ENCODE peak calls at places on chromosome X, in six cellular contexts. C is K562, V is HCT116, Y is H1, W is HepG2, H is GM12878. Z is an unnamed sample.

GRCh38 chrX:70301716-70302115 is 11.8 kb downstream of the KIF4A start:
- DNase-seq in C (no peak), V (no peak), Y (no peak), W (no peak), H (no peak), Z (peak; percentile 75)

GRCh38 chrX:80812176-80812575 is 2.5 kb upstream of the BRWD3 start:
- DNase-seq in C (no peak), V (no peak), Y (no peak), W (peak; percentile 18), H (no peak), Z (peak; percentile 1)

GRCh38 chrX:103941201-103941975 is 21.0 kb upstream of the TMSB15B start:
- DNase-seq in C (peak; percentile 25), V (no peak), Y (no peak), W (no peak), H (no peak), Z (peak; percentile 37)

GRCh38 chrX:111779582-111779981 is 96.4 kb upstream of the TRPC5OS start:
- DNase-seq in C (no peak), V (no peak), Y (no peak), W (no peak), H (no peak), Z (no peak)

GRCh38 chrX:151970661-151971060 is 3.8 kb downstream of the GABRE start:
- DNase-seq in C (no peak), V (no peak), Y (no peak), W (peak; percentile 90), H (no peak), Z (no peak)

GRCh38 chrX:63754141-63754859 is 30.7 kb downstream of the ARHGEF9 start:
- DNase-seq in C (no peak), V (no peak), Y (no peak), W (no peak), H (no peak), Z (peak; percentile 46)

GRCh38 chrX:40922307-40922706 is 162.9 kb upstream of the USP9X start:
- DNase-seq in C (peak; percentile 31), V (peak; percentile 56), Y (no peak), W (peak; percentile 45), H (no peak), Z (peak; percentile 76)

GRCh38 chrX:68355629-68355920 is 77.7 kb downstream of the OPHN1 start:
- DNase-seq in C (no peak), V (no peak), Y (no peak), W (peak; percentile 2), H (no peak), Z (no peak)

GRCh38 chrX:96791559-96791958 is 92.1 kb upstream of the RPA4 start:
- DNase-seq in C (no peak), V (no peak), Y (no peak), W (no peak), H (no peak), Z (no peak)

GRCh38 chrX:68912113-68912980 is 83.5 kb downstream of the EFNB1 start:
- DNase-seq in C (no peak), V (no peak), Y (no peak), W (no peak), H (no peak), Z (no peak)

GRCh38 chrX:148698221-148698620 is 197.8 kb downstream of the AFF2 start:
- DNase-seq in C (no peak), V (no peak), Y (no peak), W (no peak), H (no peak), Z (no peak)

GRCh38 chrX:79366888-79367749 is at the start of gene ITM2A:
- DNase-seq in C (peak; percentile 47), V (no peak), Y (peak; percentile 15), W (no peak), H (no peak), Z (peak; percentile 0)

GRCh38 chrX:54808109-54808604 is 612 bp downstream of the MAGED2 start:
- DNase-seq in C (peak; percentile 59), V (peak; percentile 6), Y (no peak), W (peak; percentile 2), H (no peak), Z (peak; percentile 58)

GRCh38 chrX:69761633-69762032 is 145.7 kb downstream of the EDA start:
- DNase-seq in C (no peak), V (no peak), Y (no peak), W (no peak), H (no peak), Z (no peak)

GRCh38 chrX:152245231-152245630 is 106.9 kb upstream of the MAGEA10 start:
- DNase-seq in C (no peak), V (no peak), Y (no peak), W (no peak), H (no peak), Z (no peak)

GRCh38 chrX:53374222-53374820 is 48.1 kb downstream of the SMC1A start:
- DNase-seq in C (peak; percentile 69), V (no peak), Y (no peak), W (no peak), H (no peak), Z (no peak)

GRCh38 chrX:123728554-123728953 is 4.3 kb downstream of the THOC2 start:
- DNase-seq in C (no peak), V (no peak), Y (no peak), W (no peak), H (no peak), Z (peak; percentile 1)

GRCh38 chrX:69277369-69277768 is 112.1 kb upstream of the PJA1 start:
- DNase-seq in C (no peak), V (no peak), Y (no peak), W (no peak), H (no peak), Z (no peak)

GRCh38 chrX:7144126-7144525 is 3.4 kb upstream of the STS start:
- DNase-seq in C (no peak), V (no peak), Y (no peak), W (no peak), H (no peak), Z (no peak)

GRCh38 chrX:118480172-118480571 is 15.4 kb upstream of the DOCK11 start:
- DNase-seq in C (no peak), V (no peak), Y (no peak), W (no peak), H (no peak), Z (no peak)

DNA sequence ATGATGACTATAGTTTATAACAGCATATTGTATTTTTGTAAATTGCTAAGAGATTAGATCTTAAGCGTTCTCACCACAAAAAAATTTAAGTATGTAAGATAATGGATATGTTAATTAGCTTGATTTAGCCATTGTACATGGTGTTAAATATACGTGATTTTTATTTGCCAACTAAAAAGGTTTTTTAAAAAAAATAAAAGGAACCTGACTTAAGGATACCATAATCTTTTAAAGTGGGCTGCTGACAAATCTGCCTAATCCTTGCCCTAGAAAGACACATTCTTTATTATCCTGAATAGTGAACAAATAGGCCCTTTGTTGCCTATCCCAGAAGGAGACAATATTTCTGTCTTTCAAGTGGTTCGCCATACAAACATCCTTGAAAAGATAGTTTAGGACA is 94.6 kb upstream of the FAM47C start:
- DNase-seq in C (no peak), V (no peak), Y (no peak), W (no peak), H (no peak), Z (no peak)
- TF ChIP-seq POLR2A in C (no peak), V (no peak), Y (no peak), W (no peak), H (no peak), Z (no peak)

DNA sequence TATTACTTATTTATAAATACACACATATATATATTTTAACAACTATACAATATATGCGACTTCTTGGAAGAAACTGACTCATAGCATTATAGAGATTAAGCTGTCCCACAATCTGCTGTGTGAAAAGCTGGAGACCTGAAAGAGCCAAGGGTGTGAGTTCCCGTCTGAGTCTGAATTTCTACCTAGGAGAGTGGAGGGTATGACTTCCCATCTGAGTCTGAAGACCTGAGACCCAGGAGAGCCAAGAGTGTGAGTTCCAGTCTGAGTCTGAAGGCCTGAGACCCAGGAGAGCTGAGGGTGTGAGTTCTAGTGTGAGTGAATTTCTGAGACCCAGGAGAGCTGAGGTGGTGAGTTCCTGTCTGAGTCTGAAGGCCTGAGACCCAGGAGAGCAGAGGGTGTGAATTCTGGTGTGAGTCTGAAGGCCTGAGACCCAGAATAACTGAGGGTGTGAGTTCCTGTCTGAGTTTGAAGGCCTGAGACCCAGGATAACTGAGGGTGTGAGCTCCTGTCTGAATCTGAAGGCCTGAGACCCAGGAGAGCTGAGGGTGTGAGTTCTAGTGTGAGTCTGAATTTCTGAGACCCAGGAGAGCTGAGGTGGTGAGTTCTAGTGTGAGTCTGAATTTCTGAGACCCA is 8.9 kb upstream of the P2RY8 start:
- DNase-seq in C (no peak), V (no peak), Y (no peak), W (no peak), H (no peak), Z (no peak)
- H3K9ac ChIP-seq in C (no peak overlapping the region), V (no peak overlapping the region), Y (no peak overlapping the region), W (no peak overlapping the region), H (no peak overlapping the region), Z (no peak overlapping the region)

GRCh38 chrX:136868283-136869055 is 12.1 kb downstream of the RBMX start:
- DNase-seq in C (no peak), V (no peak), Y (no peak), W (no peak), H (no peak), Z (no peak)

GRCh38 chrX:136865270-136866168 is 15.0 kb downstream of the RBMX start:
- DNase-seq in C (no peak), V (no peak), Y (no peak), W (no peak), H (no peak), Z (no peak)

GRCh38 chrX:136867096-136867491 is 13.4 kb downstream of the RBMX start:
- DNase-seq in C (no peak), V (no peak), Y (no peak), W (no peak), H (no peak), Z (no peak)

GRCh38 chrX:136867518-136867917 is 13.0 kb downstream of the RBMX start:
- DNase-seq in C (no peak), V (no peak), Y (no peak), W (no peak), H (no peak), Z (no peak)

GRCh38 chrX:136866337-136867095 is 14.0 kb downstream of the RBMX start:
- DNase-seq in C (no peak), V (no peak), Y (no peak), W (peak; percentile 14), H (no peak), Z (no peak)
- TF ChIP-seq POLR2AphosphoS5 in C (peak; percentile 30), V (no peak), Y (peak; percentile 76), W (peak; percentile 26), H (peak; percentile 55), Z (no peak)

DNA sequence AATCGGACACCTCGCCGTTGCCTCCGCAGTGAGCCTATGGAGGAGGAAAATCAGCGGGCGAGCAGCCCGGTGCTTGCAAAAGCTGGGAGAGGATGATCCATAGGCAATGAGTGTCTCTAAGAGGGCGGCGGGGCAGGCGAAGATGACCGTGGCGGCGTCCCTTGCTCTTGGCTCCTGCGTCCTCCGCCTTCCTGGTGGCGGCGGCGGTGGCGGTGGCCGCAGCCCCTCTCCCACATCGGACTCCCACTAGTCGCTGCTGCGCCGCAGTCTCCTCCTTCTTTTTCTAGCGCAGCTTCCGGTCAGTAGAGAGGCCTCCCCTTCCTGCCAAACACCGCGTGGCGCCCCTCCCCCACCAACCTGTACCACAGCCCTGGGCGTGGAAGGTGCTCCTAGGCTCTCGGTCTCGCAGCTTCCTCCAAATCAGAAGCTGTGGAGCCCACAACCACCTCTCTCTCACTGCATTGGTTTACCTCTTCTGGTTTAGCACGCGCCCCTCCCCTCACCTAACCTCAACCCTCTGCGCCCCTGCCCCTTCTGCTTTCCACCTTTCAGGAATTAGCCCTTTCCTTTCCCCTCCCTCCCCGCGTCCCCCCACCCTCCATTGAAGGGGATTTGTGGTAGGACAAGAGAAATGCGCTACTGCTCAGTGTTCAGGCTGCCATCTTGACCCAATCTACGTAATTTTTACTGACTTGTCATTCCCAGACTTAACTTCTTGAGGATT is at the start of gene SPIN3:
- DNase-seq in C (peak; percentile 67), V (peak; percentile 73), Y (peak; percentile 78), W (peak; percentile 87), H (peak; percentile 56), Z (peak; percentile 71)
- TF ChIP-seq POLR2A in C (peak; percentile 77), V (peak; percentile 61), Y (peak; percentile 86), W (peak; percentile 60), H (peak; percentile 84), Z (peak; percentile 59)